ENCODE peak calls at places on chromosomes 11 and 22, in four cellular contexts. N is epithelial cell of esophagus, J is tibial nerve, K is T47D. A is an unnamed sample.

GRCh38 chr22:47064416-47064815 is 302.0 kb downstream of the TBC1D22A start:
- DNase-seq in N (no peak), J (no peak), K (no peak), A (peak; percentile 13)

GRCh38 chr22:46058591-46059519 is 81.9 kb upstream of the WNT7B start:
- DNase-seq in K (no peak), J (peak; percentile 12), N (no peak), A (peak; percentile 68)

GRCh38 chr11:103279821-103280220 is 170.6 kb downstream of the DYNC2H1 start:
- DNase-seq in J (no peak), K (no peak), N (peak; percentile 74), A (no peak)

GRCh38 chr11:112837162-112837826 is 123.9 kb upstream of the NCAM1 start:
- DNase-seq in J (no peak), N (no peak), K (no peak), A (no peak)

GRCh38 chr11:19187101-19187500 is 14.7 kb downstream of the CSRP3 start:
- DNase-seq in J (no peak), N (peak; percentile 26), K (no peak), A (no peak)

GRCh38 chr11:123125169-123125568 is 63.2 kb upstream of the HSPA8 start:
- DNase-seq in K (no peak), N (no peak), J (no peak), A (no peak)

GRCh38 chr11:87878373-87878779 is 296.9 kb downstream of the RAB38 start:
- DNase-seq in K (no peak), N (peak; percentile 66), J (no peak), A (no peak)

GRCh38 chr11:43245471-43245870 is 66.3 kb upstream of the API5 start:
- DNase-seq in J (no peak), N (no peak), K (no peak), A (no peak)

GRCh38 chr11:80873309-80873999 is 1432.6 kb upstream of the TENM4 start:
- DNase-seq in J (no peak), N (peak; percentile 84), K (no peak), A (no peak)

GRCh38 chr11:134120143-134120850 is 51.4 kb downstream of the JAM3 start:
- DNase-seq in J (no peak), K (peak; percentile 47), N (peak; percentile 81), A (peak; percentile 91)

GRCh38 chr11:124716596-124716995 is 23.1 kb upstream of the NRGN start:
- DNase-seq in K (no peak), N (peak; percentile 56), J (no peak), A (no peak)

GRCh38 chr11:107696140-107696539 is 15.7 kb downstream of the SLN start:
- DNase-seq in N (peak; percentile 85), J (no peak), K (no peak), A (no peak)

GRCh38 chr11:115322553-115323203 is 181.5 kb downstream of the CADM1 start:
- DNase-seq in J (no peak), N (no peak), K (no peak), A (no peak)

GRCh38 chr22:36384766-36385400 is 2.9 kb downstream of the MYH9 start:
- DNase-seq in J (no peak), N (no peak), K (no peak), A (peak; percentile 74)

GRCh38 chr11:15714641-15715399 is 600.1 kb downstream of the INSC start:
- DNase-seq in K (no peak), J (no peak), N (no peak), A (no peak)

GRCh38 chr11:102849319-102849718 is 5.9 kb upstream of the MMP3 start:
- DNase-seq in J (no peak), K (no peak), N (peak; percentile 84), A (no peak)

GRCh38 chr11:94060401-94060800 is 39.2 kb downstream of the HEPHL1 start:
- DNase-seq in K (no peak), J (no peak), N (peak; percentile 88), A (no peak)

GRCh38 chr11:130220311-130221030 is 60.9 kb downstream of the ST14 start:
- DNase-seq in N (no peak), K (no peak), J (no peak), A (no peak)

GRCh38 chr22:22519591-22519990 is 479 bp downstream of the ZNF280A start:
- DNase-seq in N (no peak), J (no peak), K (no peak), A (no peak)

GRCh38 chr22:50497093-50497492 is 10.4 kb downstream of the LMF2 start:
- DNase-seq in N (no peak), J (no peak), K (no peak), A (no peak)

GRCh38 chr11:37322333-37323194 is 724.5 kb upstream of the RAG2 start:
- DNase-seq in J (no peak), K (peak; percentile 5), N (no peak), A (no peak)

GRCh38 chr11:95132956-95133355 is 43.3 kb downstream of the ENDOD1 start:
- DNase-seq in K (no peak), J (no peak), N (peak; percentile 69), A (no peak)

GRCh38 chr22:37199839-37200161 is 11.8 kb upstream of the C1QTNF6 start:
- DNase-seq in K (peak; percentile 49), J (no peak), N (no peak), A (no peak)

GRCh38 chr22:22578702-22579424 is 19.8 kb upstream of the PRAME start:
- DNase-seq in K (no peak), N (peak; percentile 9), J (peak; percentile 52), A (no peak)

GRCh38 chr22:19879651-19879995 is 24.9 kb upstream of the GNB1L start:
- DNase-seq in N (no peak), K (no peak), J (peak; percentile 3), A (peak; percentile 15)

GRCh38 chr22:17370036-17370765 is 941 bp downstream of the CECR2 start:
- DNase-seq in N (no peak), K (no peak), J (no peak), A (no peak)

GRCh38 chr11:77029829-77030228 is 4.4 kb upstream of the B3GNT6 start:
- DNase-seq in J (no peak), N (peak; percentile 15), K (no peak), A (no peak)

GRCh38 chr11:9231848-9232177 is 33.3 kb downstream of the DENND5A start:
- DNase-seq in J (no peak), K (no peak), N (no peak), A (no peak)

GRCh38 chr11:46489668-46490560 is 98.3 kb upstream of the CHRM4 start:
- DNase-seq in K (peak; percentile 35), N (peak; percentile 63), J (no peak), A (no peak)

GRCh38 chr11:65900899-65901180 is 652 bp upstream of the FOSL1 start:
- DNase-seq in K (no peak), N (no peak), J (no peak), A (no peak)

GRCh38 chr11:22666700-22667439 is 459 bp downstream of the GAS2 start:
- DNase-seq in J (no peak), N (peak; percentile 5), K (no peak), A (no peak)

GRCh38 chr22:31715157-31715778 is 34.7 kb downstream of the PRR14L start:
- DNase-seq in K (no peak), N (no peak), J (no peak), A (no peak)

GRCh38 chr11:13207270-13207664 is 70.3 kb upstream of the BMAL1 start:
- DNase-seq in K (no peak), N (peak; percentile 45), J (no peak), A (no peak)

A was measured in tibial artery.